ENCODE peak calls at places on chromosomes 4 and X, in ten cellular contexts. O, B, T, M, W, F, S, J, G and L are unnamed samples.
A peak's percentile ranks its signal among the peaks of the same experiment; 100 is the strongest.

GRCh38 chr4:42454755-42455154 is 57.5 kb downstream of the SHISA3 start:
- DNase-seq in O (no peak), B (no peak), T (no peak), M (no peak), W (peak; percentile 7), F (no peak), S (no peak), J (no peak), G (no peak), L (no peak)

GRCh38 chrX:106742831-106743230 is 16.3 kb downstream of the RNF128 start:
- DNase-seq in O (peak; percentile 42), B (no peak), T (no peak), M (no peak), W (no peak), F (no peak), S (no peak), J (no peak), G (no peak), L (no peak)

GRCh38 chrX:84336646-84337045 is 148.6 kb upstream of the RPS6KA6 start:
- DNase-seq in O (peak; percentile 35), B (no peak), T (no peak), M (no peak), W (no peak), F (no peak), S (no peak), J (no peak), G (no peak), L (no peak)

GRCh38 chrX:23616361-23616760 is 50.9 kb upstream of the PRDX4 start:
- DNase-seq in O (peak; percentile 23), B (no peak), T (no peak), M (peak; percentile 51), W (peak; percentile 38), F (no peak), S (no peak), J (no peak), G (peak; percentile 34), L (peak; percentile 50)

GRCh38 chr4:20391224-20391623 is 139.5 kb downstream of the SLIT2 start:
- DNase-seq in O (peak; percentile 62), B (no peak), T (no peak), M (peak; percentile 54), W (peak; percentile 53), F (no peak), S (no peak), J (no peak), G (no peak), L (peak; percentile 73)

GRCh38 chr4:58127680-58128079 is 1017.5 kb upstream of the IGFBP7 start:
- DNase-seq in O (no peak), B (no peak), T (no peak), M (no peak), W (no peak), F (no peak), S (no peak), J (no peak), G (no peak), L (no peak)

GRCh38 chrX:119502727-119503483 is 34.7 kb downstream of the SLC25A5 start:
- DNase-seq in O (peak; percentile 39), B (no peak), T (no peak), M (peak; percentile 12), W (peak; percentile 82), F (no peak), S (no peak), J (peak; percentile 83), G (no peak), L (peak; percentile 31)

GRCh38 chr4:112664611-112665010 is 27.7 kb downstream of the LARP7 start:
- DNase-seq in O (no peak), B (no peak), T (no peak), M (no peak), W (peak; percentile 7), F (no peak), S (no peak), J (no peak), G (no peak), L (no peak)

GRCh38 chr4:42361475-42361874 is 35.8 kb upstream of the SHISA3 start:
- DNase-seq in O (no peak), B (no peak), T (no peak), M (no peak), W (no peak), F (no peak), S (no peak), J (no peak), G (peak; percentile 3), L (no peak)

GRCh38 chrX:24479924-24480722 is 15.0 kb downstream of the PDK3 start:
- DNase-seq in O (no peak), B (no peak), T (peak; percentile 81), M (peak; percentile 13), W (no peak), F (no peak), S (no peak), J (peak; percentile 67), G (no peak), L (no peak)

DNA sequence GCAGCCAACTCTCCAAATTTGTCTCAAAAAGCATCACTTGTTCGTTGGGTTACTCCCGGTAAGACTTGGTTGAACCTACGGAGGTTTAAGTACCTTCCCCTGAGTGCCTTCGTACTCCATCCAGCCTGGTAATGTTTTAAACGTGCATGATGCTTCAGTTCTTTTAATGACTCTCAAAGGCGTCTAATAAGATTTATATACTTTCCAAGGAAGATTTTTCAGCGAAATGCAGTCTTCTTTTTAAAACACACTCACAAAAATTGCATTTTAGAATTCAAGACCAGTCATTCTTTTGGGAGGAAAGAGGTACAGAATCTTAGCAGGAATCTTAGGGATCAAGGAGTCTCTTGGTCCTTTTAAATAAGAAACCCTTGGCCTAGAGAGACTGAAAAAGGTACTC is 430 bp upstream of the TRPC3 start:
- DNase-seq in O (no peak), B (no peak), T (no peak), M (no peak), W (no peak), F (no peak), S (no peak), J (no peak), G (no peak), L (no peak)
- H3K9ac ChIP-seq in O (no peak overlapping the region), B (no peak overlapping the region), T (no peak overlapping the region), M (no peak overlapping the region), W (no peak overlapping the region), F (no peak overlapping the region), S (no peak overlapping the region), J (no peak overlapping the region), G (no peak overlapping the region), L (no peak overlapping the region)

GRCh38 chr4:53477038-53477565 is 99.7 kb downstream of the FIP1L1 start:
- DNase-seq in O (no peak), B (no peak), T (no peak), M (no peak), W (no peak), F (no peak), S (no peak), J (no peak), G (peak; percentile 26), L (peak; percentile 47)

GRCh38 chr4:53474178-53474577 is 96.7 kb downstream of the FIP1L1 start:
- DNase-seq in O (no peak), B (no peak), T (no peak), M (no peak), W (no peak), F (no peak), S (no peak), J (no peak), G (no peak), L (no peak)

GRCh38 chr4:53477666-53478065 is 100.2 kb downstream of the FIP1L1 start:
- DNase-seq in O (no peak), B (no peak), T (no peak), M (no peak), W (peak; percentile 44), F (no peak), S (no peak), J (no peak), G (no peak), L (no peak)

GRCh38 chr4:53478671-53479456 is 101.4 kb downstream of the FIP1L1 start:
- DNase-seq in O (peak; percentile 91), B (no peak), T (no peak), M (peak; percentile 89), W (peak; percentile 91), F (no peak), S (no peak), J (no peak), G (no peak), L (peak; percentile 81)

GRCh38 chr4:53476232-53477037 is 99.0 kb downstream of the FIP1L1 start:
- DNase-seq in O (peak; percentile 99), B (no peak), T (no peak), M (peak; percentile 97), W (peak; percentile 99), F (no peak), S (peak; percentile 60), J (no peak), G (no peak), L (peak; percentile 98)
- H3K9ac ChIP-seq in O (peak overlapping the region; percentile 67), B (no peak overlapping the region), T (no peak overlapping the region), M (peak overlapping the region; percentile 49), W (peak overlapping the region; percentile 85), F (no peak overlapping the region), S (no peak overlapping the region), J (no peak overlapping the region), G (no peak overlapping the region), L (peak overlapping the region; percentile 80)

DNA sequence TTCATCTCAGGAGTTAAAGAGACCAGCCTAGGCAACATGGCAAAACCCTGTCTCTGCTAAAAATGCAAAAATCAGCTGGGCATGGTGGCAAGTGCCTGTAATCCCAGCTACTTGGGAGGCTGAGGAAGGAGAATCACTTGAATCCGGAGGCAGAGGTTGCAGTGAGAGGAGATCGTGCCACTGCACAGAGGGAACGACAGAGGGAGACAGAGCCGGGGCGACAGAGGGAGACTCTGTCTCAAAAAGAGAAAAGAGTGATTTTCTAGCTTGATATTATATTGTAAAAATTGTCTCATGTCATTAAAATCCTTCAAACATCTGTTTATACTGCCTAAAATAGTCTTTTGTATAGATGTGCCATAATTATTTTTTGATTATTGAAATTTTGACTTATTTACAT is 225.4 kb upstream of the AGA start:
- DNase-seq in O (no peak), B (no peak), T (no peak), M (no peak), W (no peak), F (no peak), S (no peak), J (no peak), G (peak; percentile 2), L (no peak)
- H3K9ac ChIP-seq in O (no peak overlapping the region), B (no peak overlapping the region), T (no peak overlapping the region), M (no peak overlapping the region), W (no peak overlapping the region), F (no peak overlapping the region), S (no peak overlapping the region), J (no peak overlapping the region), G (no peak overlapping the region), L (no peak overlapping the region)

GRCh38 chr4:139763205-139763604 is 97.6 kb downstream of the MGST2 start:
- DNase-seq in O (no peak), B (no peak), T (no peak), M (no peak), W (no peak), F (no peak), S (peak; percentile 39), J (no peak), G (peak; percentile 32), L (no peak)
- H3K9ac ChIP-seq in O (no peak overlapping the region), B (no peak overlapping the region), T (no peak overlapping the region), M (no peak overlapping the region), W (no peak overlapping the region), F (no peak overlapping the region), S (no peak overlapping the region), J (no peak overlapping the region), G (no peak overlapping the region), L (peak overlapping the region; percentile 61)